ENCODE peak calls at places on chromosomes 1 and 21, in nine cellular contexts. One of them, this sample, is unnamed.

GRCh38 chr1:53959664-53960250 is 13.6 kb downstream of the LRRC42 start:
- DNase-seq in tibial nerve: peak; percentile 44
- DNase-seq in heart left ventricle: no peak
- DNase-seq in fibroblast of lung: no peak
- DNase-seq in breast epithelium: no peak
- DNase-seq in mammary epithelial cell: peak; percentile 17
- DNase-seq in PC-3: peak; percentile 70
- DNase-seq in psoas muscle: no peak
- DNase-seq in endodermal cell: no peak
- DNase-seq in this sample: no peak

GRCh38 chr1:32180186-32181060 is 948 bp downstream of the TXLNA start:
- DNase-seq in tibial nerve: peak; percentile 24
- DNase-seq in heart left ventricle: peak; percentile 54
- DNase-seq in fibroblast of lung: peak; percentile 50
- DNase-seq in breast epithelium: no peak
- DNase-seq in mammary epithelial cell: peak; percentile 31
- DNase-seq in PC-3: peak; percentile 33
- DNase-seq in psoas muscle: peak; percentile 81
- DNase-seq in endodermal cell: peak; percentile 81
- DNase-seq in this sample: no peak

GRCh38 chr1:81213279-81213678 is 587.5 kb upstream of the ADGRL2 start:
- DNase-seq in tibial nerve: no peak
- DNase-seq in heart left ventricle: no peak
- DNase-seq in fibroblast of lung: no peak
- DNase-seq in breast epithelium: no peak
- DNase-seq in mammary epithelial cell: no peak
- DNase-seq in PC-3: no peak
- DNase-seq in psoas muscle: no peak
- DNase-seq in endodermal cell: no peak
- DNase-seq in this sample: no peak

GRCh38 chr1:166947398-166948043 is 27.8 kb downstream of the ILDR2 start:
- DNase-seq in tibial nerve: no peak
- DNase-seq in heart left ventricle: peak; percentile 50
- DNase-seq in fibroblast of lung: peak; percentile 86
- DNase-seq in breast epithelium: peak; percentile 27
- DNase-seq in mammary epithelial cell: peak; percentile 33
- DNase-seq in PC-3: no peak
- DNase-seq in psoas muscle: peak; percentile 57
- DNase-seq in endodermal cell: peak; percentile 78
- DNase-seq in this sample: no peak

GRCh38 chr1:28917757-28918118 is 3.4 kb downstream of the EPB41 start:
- DNase-seq in tibial nerve: no peak
- DNase-seq in heart left ventricle: no peak
- DNase-seq in fibroblast of lung: no peak
- DNase-seq in breast epithelium: no peak
- DNase-seq in mammary epithelial cell: peak; percentile 29
- DNase-seq in PC-3: peak; percentile 22
- DNase-seq in psoas muscle: no peak
- DNase-seq in endodermal cell: no peak
- DNase-seq in this sample: no peak

GRCh38 chr1:93738075-93738622 is 56.5 kb upstream of the BCAR3 start:
- DNase-seq in tibial nerve: no peak
- DNase-seq in heart left ventricle: no peak
- DNase-seq in fibroblast of lung: peak; percentile 97
- DNase-seq in breast epithelium: peak; percentile 81
- DNase-seq in mammary epithelial cell: peak; percentile 94
- DNase-seq in PC-3: peak; percentile 98
- DNase-seq in psoas muscle: no peak
- DNase-seq in endodermal cell: no peak
- DNase-seq in this sample: no peak

GRCh38 chr1:16080422-16081150 is 7.1 kb upstream of the FAM131C start:
- DNase-seq in tibial nerve: no peak
- DNase-seq in heart left ventricle: no peak
- DNase-seq in fibroblast of lung: no peak
- DNase-seq in breast epithelium: no peak
- DNase-seq in mammary epithelial cell: no peak
- DNase-seq in PC-3: no peak
- DNase-seq in psoas muscle: no peak
- DNase-seq in endodermal cell: no peak
- DNase-seq in this sample: no peak

GRCh38 chr1:156464335-156464734 is 36.2 kb downstream of the MEF2D start:
- DNase-seq in tibial nerve: no peak
- DNase-seq in heart left ventricle: no peak
- DNase-seq in fibroblast of lung: peak; percentile 28
- DNase-seq in breast epithelium: no peak
- DNase-seq in mammary epithelial cell: no peak
- DNase-seq in PC-3: no peak
- DNase-seq in psoas muscle: no peak
- DNase-seq in endodermal cell: peak; percentile 42
- DNase-seq in this sample: no peak

GRCh38 chr1:16245476-16246196 is 8.7 kb upstream of the CPLANE2 start:
- DNase-seq in tibial nerve: no peak
- DNase-seq in heart left ventricle: no peak
- DNase-seq in fibroblast of lung: no peak
- DNase-seq in breast epithelium: no peak
- DNase-seq in mammary epithelial cell: no peak
- DNase-seq in PC-3: no peak
- DNase-seq in psoas muscle: no peak
- DNase-seq in endodermal cell: no peak
- DNase-seq in this sample: no peak

GRCh38 chr1:180094705-180095280 is 59.9 kb upstream of the QSOX1 start:
- DNase-seq in tibial nerve: no peak
- DNase-seq in heart left ventricle: no peak
- DNase-seq in fibroblast of lung: no peak
- DNase-seq in breast epithelium: no peak
- DNase-seq in mammary epithelial cell: no peak
- DNase-seq in PC-3: no peak
- DNase-seq in psoas muscle: no peak
- DNase-seq in endodermal cell: no peak
- DNase-seq in this sample: no peak

GRCh38 chr1:46202975-46203737 is at the start of gene LURAP1:
- DNase-seq in tibial nerve: peak; percentile 34
- DNase-seq in heart left ventricle: peak; percentile 61
- DNase-seq in fibroblast of lung: peak; percentile 87
- DNase-seq in breast epithelium: no peak
- DNase-seq in mammary epithelial cell: peak; percentile 70
- DNase-seq in PC-3: no peak
- DNase-seq in psoas muscle: peak; percentile 74
- DNase-seq in endodermal cell: peak; percentile 84
- DNase-seq in this sample: no peak

GRCh38 chr21:35658242-35658641 is 402.1 kb downstream of the SETD4 start:
- DNase-seq in tibial nerve: no peak
- DNase-seq in heart left ventricle: peak; percentile 8
- DNase-seq in fibroblast of lung: peak; percentile 95
- DNase-seq in breast epithelium: no peak
- DNase-seq in mammary epithelial cell: peak; percentile 64
- DNase-seq in PC-3: peak; percentile 82
- DNase-seq in psoas muscle: no peak
- DNase-seq in endodermal cell: no peak
- DNase-seq in this sample: no peak

GRCh38 chr1:99240621-99241020 is 23.7 kb upstream of the PLPPR4 start:
- DNase-seq in tibial nerve: no peak
- DNase-seq in heart left ventricle: no peak
- DNase-seq in fibroblast of lung: no peak
- DNase-seq in breast epithelium: no peak
- DNase-seq in mammary epithelial cell: no peak
- DNase-seq in PC-3: no peak
- DNase-seq in psoas muscle: no peak
- DNase-seq in endodermal cell: no peak
- DNase-seq in this sample: no peak

GRCh38 chr1:95953005-95953404 is 719.0 kb downstream of the RWDD3 start:
- DNase-seq in tibial nerve: no peak
- DNase-seq in heart left ventricle: no peak
- DNase-seq in fibroblast of lung: peak; percentile 10
- DNase-seq in breast epithelium: no peak
- DNase-seq in mammary epithelial cell: no peak
- DNase-seq in PC-3: peak; percentile 26
- DNase-seq in psoas muscle: no peak
- DNase-seq in endodermal cell: peak; percentile 59
- DNase-seq in this sample: no peak

GRCh38 chr1:234213576-234214128 is 159.6 kb upstream of the COA6 start:
- DNase-seq in tibial nerve: no peak
- DNase-seq in heart left ventricle: no peak
- DNase-seq in fibroblast of lung: no peak
- DNase-seq in breast epithelium: no peak
- DNase-seq in mammary epithelial cell: no peak
- DNase-seq in PC-3: no peak
- DNase-seq in psoas muscle: no peak
- DNase-seq in endodermal cell: peak; percentile 56
- DNase-seq in this sample: peak; percentile 79

GRCh38 chr1:198751741-198752140 is 112.9 kb downstream of the PTPRC start:
- DNase-seq in tibial nerve: no peak
- DNase-seq in heart left ventricle: no peak
- DNase-seq in fibroblast of lung: no peak
- DNase-seq in breast epithelium: no peak
- DNase-seq in mammary epithelial cell: no peak
- DNase-seq in PC-3: no peak
- DNase-seq in psoas muscle: no peak
- DNase-seq in endodermal cell: no peak
- DNase-seq in this sample: no peak
- TF ChIP-seq CTCF in tibial nerve: no peak
- TF ChIP-seq CTCF in heart left ventricle: no peak
- TF ChIP-seq CTCF in fibroblast of lung: no peak
- TF ChIP-seq CTCF in breast epithelium: no peak
- TF ChIP-seq CTCF in mammary epithelial cell: no peak
- TF ChIP-seq CTCF in PC-3: no peak
- TF ChIP-seq CTCF in psoas muscle: no peak
- TF ChIP-seq CTCF in endodermal cell: no peak
- TF ChIP-seq CTCF in this sample: no peak

GRCh38 chr1:206551296-206551984 is 44.1 kb downstream of the RASSF5 start:
- DNase-seq in tibial nerve: no peak
- DNase-seq in heart left ventricle: no peak
- DNase-seq in fibroblast of lung: no peak
- DNase-seq in breast epithelium: no peak
- DNase-seq in mammary epithelial cell: no peak
- DNase-seq in PC-3: no peak
- DNase-seq in psoas muscle: no peak
- DNase-seq in endodermal cell: no peak
- DNase-seq in this sample: no peak

GRCh38 chr1:206554201-206554600 is 46.9 kb downstream of the RASSF5 start:
- DNase-seq in tibial nerve: no peak
- DNase-seq in heart left ventricle: no peak
- DNase-seq in fibroblast of lung: no peak
- DNase-seq in breast epithelium: no peak
- DNase-seq in mammary epithelial cell: no peak
- DNase-seq in PC-3: no peak
- DNase-seq in psoas muscle: no peak
- DNase-seq in endodermal cell: no peak
- DNase-seq in this sample: no peak

GRCh38 chr1:206554833-206555472 is 47.6 kb downstream of the RASSF5 start:
- DNase-seq in tibial nerve: no peak
- DNase-seq in heart left ventricle: no peak
- DNase-seq in fibroblast of lung: no peak
- DNase-seq in breast epithelium: peak; percentile 51
- DNase-seq in mammary epithelial cell: no peak
- DNase-seq in PC-3: no peak
- DNase-seq in psoas muscle: no peak
- DNase-seq in endodermal cell: no peak
- DNase-seq in this sample: no peak

GRCh38 chr1:206550446-206550845 is 43.1 kb downstream of the RASSF5 start:
- DNase-seq in tibial nerve: no peak
- DNase-seq in heart left ventricle: no peak
- DNase-seq in fibroblast of lung: no peak
- DNase-seq in breast epithelium: no peak
- DNase-seq in mammary epithelial cell: no peak
- DNase-seq in PC-3: peak; percentile 32
- DNase-seq in psoas muscle: no peak
- DNase-seq in endodermal cell: no peak
- DNase-seq in this sample: no peak

GRCh38 chr1:206551985-206552325 is 44.6 kb downstream of the RASSF5 start:
- DNase-seq in tibial nerve: no peak
- DNase-seq in heart left ventricle: no peak
- DNase-seq in fibroblast of lung: no peak
- DNase-seq in breast epithelium: no peak
- DNase-seq in mammary epithelial cell: no peak
- DNase-seq in PC-3: no peak
- DNase-seq in psoas muscle: no peak
- DNase-seq in endodermal cell: no peak
- DNase-seq in this sample: no peak
- H3K27me3 ChIP-seq in tibial nerve: no peaks in the 10 kb centered on the region
- H3K27me3 ChIP-seq in heart left ventricle: no peaks in the 10 kb centered on the region
- H3K27me3 ChIP-seq in fibroblast of lung: peaks cover 12% of the 10 kb centered on the region
- H3K27me3 ChIP-seq in breast epithelium: no peaks in the 10 kb centered on the region
- H3K27me3 ChIP-seq in mammary epithelial cell: no peaks in the 10 kb centered on the region
- H3K27me3 ChIP-seq in PC-3: no peaks in the 10 kb centered on the region
- H3K27me3 ChIP-seq in psoas muscle: no peaks in the 10 kb centered on the region
- H3K27me3 ChIP-seq in endodermal cell: peaks cover 30% of the 10 kb centered on the region
- H3K27me3 ChIP-seq in this sample: no peaks in the 10 kb centered on the region

GRCh38 chr1:62334434-62334833 is 15.2 kb upstream of the KANK4 start:
- DNase-seq in tibial nerve: no peak
- DNase-seq in heart left ventricle: no peak
- DNase-seq in fibroblast of lung: no peak
- DNase-seq in breast epithelium: no peak
- DNase-seq in mammary epithelial cell: no peak
- DNase-seq in PC-3: no peak
- DNase-seq in psoas muscle: no peak
- DNase-seq in endodermal cell: no peak
- DNase-seq in this sample: no peak
- TF ChIP-seq CTCF in tibial nerve: no peak
- TF ChIP-seq CTCF in heart left ventricle: no peak
- TF ChIP-seq CTCF in fibroblast of lung: peak; percentile 14
- TF ChIP-seq CTCF in breast epithelium: no peak
- TF ChIP-seq CTCF in mammary epithelial cell: no peak
- TF ChIP-seq CTCF in PC-3: no peak
- TF ChIP-seq CTCF in psoas muscle: no peak
- TF ChIP-seq CTCF in endodermal cell: peak; percentile 59
- TF ChIP-seq CTCF in this sample: no peak

GRCh38 chr1:11355594-11356467 is 82.8 kb downstream of the UBIAD1 start:
- DNase-seq in tibial nerve: no peak
- DNase-seq in heart left ventricle: no peak
- DNase-seq in fibroblast of lung: no peak
- DNase-seq in breast epithelium: no peak
- DNase-seq in mammary epithelial cell: no peak
- DNase-seq in PC-3: no peak
- DNase-seq in psoas muscle: no peak
- DNase-seq in endodermal cell: peak; percentile 88
- DNase-seq in this sample: no peak

GRCh38 chr1:11358991-11359390 is 86.0 kb downstream of the UBIAD1 start:
- DNase-seq in tibial nerve: no peak
- DNase-seq in heart left ventricle: no peak
- DNase-seq in fibroblast of lung: no peak
- DNase-seq in breast epithelium: no peak
- DNase-seq in mammary epithelial cell: no peak
- DNase-seq in PC-3: no peak
- DNase-seq in psoas muscle: no peak
- DNase-seq in endodermal cell: no peak
- DNase-seq in this sample: no peak

GRCh38 chr1:11352058-11352715 is 79.2 kb downstream of the UBIAD1 start:
- DNase-seq in tibial nerve: no peak
- DNase-seq in heart left ventricle: no peak
- DNase-seq in fibroblast of lung: no peak
- DNase-seq in breast epithelium: no peak
- DNase-seq in mammary epithelial cell: no peak
- DNase-seq in PC-3: no peak
- DNase-seq in psoas muscle: no peak
- DNase-seq in endodermal cell: no peak
- DNase-seq in this sample: no peak

GRCh38 chr1:11354893-11355593 is 82.0 kb downstream of the UBIAD1 start:
- DNase-seq in tibial nerve: no peak
- DNase-seq in heart left ventricle: no peak
- DNase-seq in fibroblast of lung: no peak
- DNase-seq in breast epithelium: no peak
- DNase-seq in mammary epithelial cell: no peak
- DNase-seq in PC-3: no peak
- DNase-seq in psoas muscle: no peak
- DNase-seq in endodermal cell: no peak
- DNase-seq in this sample: no peak

GRCh38 chr1:11357291-11357690 is 84.3 kb downstream of the UBIAD1 start:
- DNase-seq in tibial nerve: no peak
- DNase-seq in heart left ventricle: no peak
- DNase-seq in fibroblast of lung: no peak
- DNase-seq in breast epithelium: no peak
- DNase-seq in mammary epithelial cell: no peak
- DNase-seq in PC-3: no peak
- DNase-seq in psoas muscle: no peak
- DNase-seq in endodermal cell: no peak
- DNase-seq in this sample: no peak
- H3K27me3 ChIP-seq in tibial nerve: peaks cover 59% of the 10 kb centered on the region
- H3K27me3 ChIP-seq in heart left ventricle: peaks cover 11% of the 10 kb centered on the region
- H3K27me3 ChIP-seq in fibroblast of lung: peaks cover 7% of the 10 kb centered on the region
- H3K27me3 ChIP-seq in breast epithelium: peaks cover 25% of the 10 kb centered on the region
- H3K27me3 ChIP-seq in mammary epithelial cell: no peaks in the 10 kb centered on the region
- H3K27me3 ChIP-seq in PC-3: peaks cover 18% of the 10 kb centered on the region
- H3K27me3 ChIP-seq in psoas muscle: no peaks in the 10 kb centered on the region
- H3K27me3 ChIP-seq in endodermal cell: no peaks in the 10 kb centered on the region
- H3K27me3 ChIP-seq in this sample: peaks cover 13% of the 10 kb centered on the region